ENCODE peak calls at places on chromosomes 4 and X, in nine cellular contexts. One of them, this sample, is unnamed.

GRCh38 chr4:136664988-136665387 is 867.3 kb downstream of the PCDH18 start:
- DNase-seq in CD4-positive, CD25-positive, alpha-beta regulatory T cell: no peak
- DNase-seq in mucosa of descending colon: no peak
- DNase-seq in substantia nigra: no peak
- DNase-seq in GM20000: no peak
- DNase-seq in PC-9: no peak
- DNase-seq in H7: no peak
- DNase-seq in ovary: no peak
- DNase-seq in activated T-helper 1 cell treated with anti-CD3 and anti-CD28 coated beads, Interleukin-2, amount 50 U/mL, for 16 hours: no peak
- DNase-seq in this sample: no peak

GRCh38 chr4:164012396-164013027 is 518.0 kb downstream of the TMA16 start:
- DNase-seq in GM20000: peak
- DNase-seq in activated T-helper 1 cell treated with anti-CD3 and anti-CD28 coated beads, Interleukin-2, amount 50 U/mL, for 16 hours: no peak
- DNase-seq in substantia nigra: no peak
- DNase-seq in PC-9: no peak
- DNase-seq in ovary: no peak
- DNase-seq in mucosa of descending colon: no peak
- DNase-seq in CD4-positive, CD25-positive, alpha-beta regulatory T cell: peak
- DNase-seq in H7: peak
- DNase-seq in this sample: no peak

GRCh38 chrX:103773445-103773844 is 3.2 kb upstream of the PLP1 start:
- DNase-seq in PC-9: no peak
- DNase-seq in ovary: no peak
- DNase-seq in mucosa of descending colon: no peak
- DNase-seq in H7: no peak
- DNase-seq in substantia nigra: peak
- DNase-seq in activated T-helper 1 cell treated with anti-CD3 and anti-CD28 coated beads, Interleukin-2, amount 50 U/mL, for 16 hours: no peak
- DNase-seq in CD4-positive, CD25-positive, alpha-beta regulatory T cell: no peak
- DNase-seq in GM20000: no peak
- DNase-seq in this sample: no peak

GRCh38 chrX:46758956-46759644 is at the start of gene SLC9A7:
- DNase-seq in GM20000: peak
- DNase-seq in mucosa of descending colon: peak
- DNase-seq in ovary: peak
- DNase-seq in activated T-helper 1 cell treated with anti-CD3 and anti-CD28 coated beads, Interleukin-2, amount 50 U/mL, for 16 hours: peak
- DNase-seq in H7: peak
- DNase-seq in substantia nigra: no peak
- DNase-seq in PC-9: peak
- DNase-seq in CD4-positive, CD25-positive, alpha-beta regulatory T cell: peak
- DNase-seq in this sample: peak

GRCh38 chr4:182978152-182978827 is 61.1 kb upstream of the DCTD start:
- DNase-seq in PC-9: no peak
- DNase-seq in activated T-helper 1 cell treated with anti-CD3 and anti-CD28 coated beads, Interleukin-2, amount 50 U/mL, for 16 hours: no peak
- DNase-seq in substantia nigra: no peak
- DNase-seq in CD4-positive, CD25-positive, alpha-beta regulatory T cell: no peak
- DNase-seq in ovary: no peak
- DNase-seq in GM20000: peak
- DNase-seq in H7: no peak
- DNase-seq in mucosa of descending colon: no peak
- DNase-seq in this sample: no peak

GRCh38 chr4:142402156-142402555 is 443.9 kb downstream of the INPP4B start:
- DNase-seq in mucosa of descending colon: no peak
- DNase-seq in PC-9: no peak
- DNase-seq in H7: no peak
- DNase-seq in substantia nigra: no peak
- DNase-seq in activated T-helper 1 cell treated with anti-CD3 and anti-CD28 coated beads, Interleukin-2, amount 50 U/mL, for 16 hours: no peak
- DNase-seq in GM20000: no peak
- DNase-seq in CD4-positive, CD25-positive, alpha-beta regulatory T cell: no peak
- DNase-seq in ovary: no peak
- DNase-seq in this sample: no peak

GRCh38 chr4:137474711-137475301 is 57.5 kb downstream of the PCDH18 start:
- DNase-seq in H7: no peak
- DNase-seq in activated T-helper 1 cell treated with anti-CD3 and anti-CD28 coated beads, Interleukin-2, amount 50 U/mL, for 16 hours: no peak
- DNase-seq in substantia nigra: no peak
- DNase-seq in mucosa of descending colon: no peak
- DNase-seq in ovary: no peak
- DNase-seq in GM20000: no peak
- DNase-seq in CD4-positive, CD25-positive, alpha-beta regulatory T cell: no peak
- DNase-seq in PC-9: no peak
- DNase-seq in this sample: no peak

GRCh38 chr4:6208416-6208815 is 8.1 kb upstream of the JAKMIP1 start:
- DNase-seq in mucosa of descending colon: no peak
- DNase-seq in substantia nigra: no peak
- DNase-seq in CD4-positive, CD25-positive, alpha-beta regulatory T cell: no peak
- DNase-seq in PC-9: no peak
- DNase-seq in GM20000: no peak
- DNase-seq in H7: no peak
- DNase-seq in activated T-helper 1 cell treated with anti-CD3 and anti-CD28 coated beads, Interleukin-2, amount 50 U/mL, for 16 hours: no peak
- DNase-seq in ovary: no peak
- DNase-seq in this sample: no peak

GRCh38 chrX:40202456-40202855 is 104.7 kb upstream of the BCOR start:
- DNase-seq in mucosa of descending colon: no peak
- DNase-seq in H7: no peak
- DNase-seq in GM20000: no peak
- DNase-seq in CD4-positive, CD25-positive, alpha-beta regulatory T cell: no peak
- DNase-seq in substantia nigra: no peak
- DNase-seq in activated T-helper 1 cell treated with anti-CD3 and anti-CD28 coated beads, Interleukin-2, amount 50 U/mL, for 16 hours: no peak
- DNase-seq in PC-9: no peak
- DNase-seq in ovary: no peak
- DNase-seq in this sample: no peak

GRCh38 chr4:104631000-104631399 is 136.3 kb upstream of the CXXC4 start:
- DNase-seq in substantia nigra: no peak
- DNase-seq in GM20000: no peak
- DNase-seq in mucosa of descending colon: no peak
- DNase-seq in activated T-helper 1 cell treated with anti-CD3 and anti-CD28 coated beads, Interleukin-2, amount 50 U/mL, for 16 hours: no peak
- DNase-seq in ovary: no peak
- DNase-seq in H7: no peak
- DNase-seq in PC-9: no peak
- DNase-seq in CD4-positive, CD25-positive, alpha-beta regulatory T cell: no peak
- DNase-seq in this sample: no peak

GRCh38 chr4:142719854-142720541 is 126.1 kb downstream of the INPP4B start:
- DNase-seq in activated T-helper 1 cell treated with anti-CD3 and anti-CD28 coated beads, Interleukin-2, amount 50 U/mL, for 16 hours: no peak
- DNase-seq in CD4-positive, CD25-positive, alpha-beta regulatory T cell: peak
- DNase-seq in GM20000: peak
- DNase-seq in ovary: no peak
- DNase-seq in mucosa of descending colon: no peak
- DNase-seq in substantia nigra: no peak
- DNase-seq in H7: peak
- DNase-seq in PC-9: no peak
- DNase-seq in this sample: no peak

GRCh38 chrX:13699183-13699826 is 10.4 kb downstream of the RAB9A start:
- DNase-seq in mucosa of descending colon: peak
- DNase-seq in substantia nigra: no peak
- DNase-seq in PC-9: no peak
- DNase-seq in ovary: no peak
- DNase-seq in H7: no peak
- DNase-seq in activated T-helper 1 cell treated with anti-CD3 and anti-CD28 coated beads, Interleukin-2, amount 50 U/mL, for 16 hours: no peak
- DNase-seq in GM20000: peak
- DNase-seq in CD4-positive, CD25-positive, alpha-beta regulatory T cell: no peak
- DNase-seq in this sample: no peak

GRCh38 chr4:142407569-142407968 is 438.5 kb downstream of the INPP4B start:
- DNase-seq in substantia nigra: no peak
- DNase-seq in GM20000: no peak
- DNase-seq in activated T-helper 1 cell treated with anti-CD3 and anti-CD28 coated beads, Interleukin-2, amount 50 U/mL, for 16 hours: no peak
- DNase-seq in mucosa of descending colon: no peak
- DNase-seq in PC-9: no peak
- DNase-seq in ovary: no peak
- DNase-seq in H7: no peak
- DNase-seq in CD4-positive, CD25-positive, alpha-beta regulatory T cell: no peak
- DNase-seq in this sample: no peak

GRCh38 chr4:175435437-175435836 is 376.6 kb downstream of the GPM6A start:
- DNase-seq in mucosa of descending colon: no peak
- DNase-seq in GM20000: no peak
- DNase-seq in activated T-helper 1 cell treated with anti-CD3 and anti-CD28 coated beads, Interleukin-2, amount 50 U/mL, for 16 hours: no peak
- DNase-seq in ovary: no peak
- DNase-seq in substantia nigra: no peak
- DNase-seq in H7: no peak
- DNase-seq in PC-9: no peak
- DNase-seq in CD4-positive, CD25-positive, alpha-beta regulatory T cell: no peak
- DNase-seq in this sample: no peak

GRCh38 chr4:7736436-7737267 is 203.0 kb downstream of the AFAP1 start:
- DNase-seq in GM20000: no peak
- DNase-seq in CD4-positive, CD25-positive, alpha-beta regulatory T cell: no peak
- DNase-seq in mucosa of descending colon: no peak
- DNase-seq in activated T-helper 1 cell treated with anti-CD3 and anti-CD28 coated beads, Interleukin-2, amount 50 U/mL, for 16 hours: no peak
- DNase-seq in PC-9: no peak
- DNase-seq in H7: no peak
- DNase-seq in substantia nigra: no peak
- DNase-seq in ovary: no peak
- DNase-seq in this sample: peak

GRCh38 chr4:24256547-24256946 is 327.8 kb downstream of the DHX15 start:
- DNase-seq in substantia nigra: no peak
- DNase-seq in ovary: no peak
- DNase-seq in H7: peak
- DNase-seq in CD4-positive, CD25-positive, alpha-beta regulatory T cell: no peak
- DNase-seq in mucosa of descending colon: no peak
- DNase-seq in GM20000: no peak
- DNase-seq in PC-9: no peak
- DNase-seq in activated T-helper 1 cell treated with anti-CD3 and anti-CD28 coated beads, Interleukin-2, amount 50 U/mL, for 16 hours: no peak
- DNase-seq in this sample: no peak

GRCh38 chrX:102546818-102547493 is 30.4 kb upstream of the TMSB15A start:
- DNase-seq in substantia nigra: no peak
- DNase-seq in H7: peak
- DNase-seq in mucosa of descending colon: no peak
- DNase-seq in PC-9: no peak
- DNase-seq in ovary: no peak
- DNase-seq in activated T-helper 1 cell treated with anti-CD3 and anti-CD28 coated beads, Interleukin-2, amount 50 U/mL, for 16 hours: no peak
- DNase-seq in CD4-positive, CD25-positive, alpha-beta regulatory T cell: no peak
- DNase-seq in GM20000: peak
- DNase-seq in this sample: no peak

GRCh38 chr4:149264093-149264733 is 551.4 kb downstream of the IQCM start:
- DNase-seq in H7: peak
- DNase-seq in substantia nigra: no peak
- DNase-seq in ovary: no peak
- DNase-seq in activated T-helper 1 cell treated with anti-CD3 and anti-CD28 coated beads, Interleukin-2, amount 50 U/mL, for 16 hours: no peak
- DNase-seq in mucosa of descending colon: no peak
- DNase-seq in PC-9: peak
- DNase-seq in CD4-positive, CD25-positive, alpha-beta regulatory T cell: peak
- DNase-seq in GM20000: peak
- DNase-seq in this sample: no peak

GRCh38 chrX:17535229-17535628 is 160.2 kb downstream of the NHS start:
- DNase-seq in mucosa of descending colon: no peak
- DNase-seq in PC-9: no peak
- DNase-seq in H7: peak
- DNase-seq in GM20000: peak
- DNase-seq in substantia nigra: no peak
- DNase-seq in CD4-positive, CD25-positive, alpha-beta regulatory T cell: no peak
- DNase-seq in ovary: no peak
- DNase-seq in activated T-helper 1 cell treated with anti-CD3 and anti-CD28 coated beads, Interleukin-2, amount 50 U/mL, for 16 hours: no peak
- DNase-seq in this sample: no peak

GRCh38 chr4:99845179-99845578 is 28.6 kb downstream of the DAPP1 start:
- DNase-seq in activated T-helper 1 cell treated with anti-CD3 and anti-CD28 coated beads, Interleukin-2, amount 50 U/mL, for 16 hours: no peak
- DNase-seq in ovary: no peak
- DNase-seq in GM20000: no peak
- DNase-seq in PC-9: no peak
- DNase-seq in H7: no peak
- DNase-seq in mucosa of descending colon: no peak
- DNase-seq in CD4-positive, CD25-positive, alpha-beta regulatory T cell: no peak
- DNase-seq in substantia nigra: no peak
- DNase-seq in this sample: no peak

GRCh38 chrX:38985375-38985774 is 184.1 kb downstream of the MID1IP1 start:
- DNase-seq in CD4-positive, CD25-positive, alpha-beta regulatory T cell: peak
- DNase-seq in ovary: no peak
- DNase-seq in substantia nigra: no peak
- DNase-seq in activated T-helper 1 cell treated with anti-CD3 and anti-CD28 coated beads, Interleukin-2, amount 50 U/mL, for 16 hours: no peak
- DNase-seq in PC-9: no peak
- DNase-seq in H7: peak
- DNase-seq in mucosa of descending colon: no peak
- DNase-seq in GM20000: peak
- DNase-seq in this sample: no peak

GRCh38 chr4:188428935-188429334 is 289.7 kb downstream of the TRIML1 start:
- DNase-seq in H7: peak
- DNase-seq in activated T-helper 1 cell treated with anti-CD3 and anti-CD28 coated beads, Interleukin-2, amount 50 U/mL, for 16 hours: no peak
- DNase-seq in GM20000: no peak
- DNase-seq in ovary: no peak
- DNase-seq in mucosa of descending colon: no peak
- DNase-seq in substantia nigra: no peak
- DNase-seq in CD4-positive, CD25-positive, alpha-beta regulatory T cell: no peak
- DNase-seq in PC-9: no peak
- DNase-seq in this sample: no peak

GRCh38 chr4:6414578-6414977 is 57.8 kb downstream of the PPP2R2C start:
- DNase-seq in activated T-helper 1 cell treated with anti-CD3 and anti-CD28 coated beads, Interleukin-2, amount 50 U/mL, for 16 hours: no peak
- DNase-seq in ovary: no peak
- DNase-seq in GM20000: no peak
- DNase-seq in CD4-positive, CD25-positive, alpha-beta regulatory T cell: no peak
- DNase-seq in PC-9: no peak
- DNase-seq in H7: no peak
- DNase-seq in substantia nigra: no peak
- DNase-seq in mucosa of descending colon: no peak
- DNase-seq in this sample: no peak

GRCh38 chr4:1001561-1002130 is 8.4 kb upstream of the SLC26A1 start:
- DNase-seq in CD4-positive, CD25-positive, alpha-beta regulatory T cell: no peak
- DNase-seq in ovary: no peak
- DNase-seq in H7: peak
- DNase-seq in mucosa of descending colon: peak
- DNase-seq in GM20000: no peak
- DNase-seq in substantia nigra: no peak
- DNase-seq in PC-9: no peak
- DNase-seq in activated T-helper 1 cell treated with anti-CD3 and anti-CD28 coated beads, Interleukin-2, amount 50 U/mL, for 16 hours: no peak
- DNase-seq in this sample: no peak

GRCh38 chrX:16573781-16574180 is 76.2 kb upstream of the S100G start:
- DNase-seq in activated T-helper 1 cell treated with anti-CD3 and anti-CD28 coated beads, Interleukin-2, amount 50 U/mL, for 16 hours: no peak
- DNase-seq in mucosa of descending colon: no peak
- DNase-seq in H7: no peak
- DNase-seq in substantia nigra: no peak
- DNase-seq in PC-9: no peak
- DNase-seq in CD4-positive, CD25-positive, alpha-beta regulatory T cell: no peak
- DNase-seq in ovary: no peak
- DNase-seq in GM20000: no peak
- DNase-seq in this sample: no peak

GRCh38 chrX:126580877-126581276 is 28.3 kb upstream of the DCAF12L1 start:
- DNase-seq in PC-9: no peak
- DNase-seq in CD4-positive, CD25-positive, alpha-beta regulatory T cell: no peak
- DNase-seq in H7: peak
- DNase-seq in substantia nigra: no peak
- DNase-seq in activated T-helper 1 cell treated with anti-CD3 and anti-CD28 coated beads, Interleukin-2, amount 50 U/mL, for 16 hours: no peak
- DNase-seq in GM20000: no peak
- DNase-seq in ovary: no peak
- DNase-seq in mucosa of descending colon: no peak
- DNase-seq in this sample: no peak

GRCh38 chr4:72489267-72489666 is 79.8 kb downstream of the ADAMTS3 start:
- DNase-seq in GM20000: no peak
- DNase-seq in PC-9: no peak
- DNase-seq in ovary: no peak
- DNase-seq in H7: no peak
- DNase-seq in activated T-helper 1 cell treated with anti-CD3 and anti-CD28 coated beads, Interleukin-2, amount 50 U/mL, for 16 hours: no peak
- DNase-seq in substantia nigra: no peak
- DNase-seq in mucosa of descending colon: no peak
- DNase-seq in CD4-positive, CD25-positive, alpha-beta regulatory T cell: no peak
- DNase-seq in this sample: no peak

GRCh38 chr4:30776921-30777415 is 56.8 kb downstream of the PCDH7 start:
- DNase-seq in H7: no peak
- DNase-seq in mucosa of descending colon: no peak
- DNase-seq in substantia nigra: no peak
- DNase-seq in activated T-helper 1 cell treated with anti-CD3 and anti-CD28 coated beads, Interleukin-2, amount 50 U/mL, for 16 hours: no peak
- DNase-seq in ovary: no peak
- DNase-seq in CD4-positive, CD25-positive, alpha-beta regulatory T cell: no peak
- DNase-seq in PC-9: no peak
- DNase-seq in GM20000: no peak
- DNase-seq in this sample: no peak

GRCh38 chr4:56979674-56980073 is 978 bp downstream of the POLR2B start:
- DNase-seq in PC-9: peak
- DNase-seq in ovary: no peak
- DNase-seq in activated T-helper 1 cell treated with anti-CD3 and anti-CD28 coated beads, Interleukin-2, amount 50 U/mL, for 16 hours: peak
- DNase-seq in GM20000: no peak
- DNase-seq in CD4-positive, CD25-positive, alpha-beta regulatory T cell: no peak
- DNase-seq in H7: no peak
- DNase-seq in mucosa of descending colon: peak
- DNase-seq in substantia nigra: no peak
- DNase-seq in this sample: no peak